ENCODE peak calls at places on chromosome 10, in four cellular contexts. B is astrocyte, H is MM.1S, U is HepG2. V is an unnamed sample.

GRCh38 chr10:4663162-4663992 is 162.6 kb upstream of the AKR1E2 start:
- DNase-seq in B (peak), H (no peak), U (peak), V (peak)

GRCh38 chr10:20674870-20675385 is 222.2 kb downstream of the NEBL start:
- DNase-seq in B (no peak), H (no peak), U (no peak), V (no peak)

GRCh38 chr10:133466683-133467275 is 13.0 kb downstream of the SCART1 start:
- DNase-seq in B (no peak), H (no peak), U (no peak), V (no peak)

GRCh38 chr10:100653238-100653956 is 92.0 kb upstream of the PAX2 start:
- DNase-seq in B (no peak), H (no peak), U (no peak), V (no peak)

GRCh38 chr10:5293691-5294550 is 70.8 kb upstream of the UCN3 start:
- DNase-seq in B (no peak), H (no peak), U (peak), V (peak)

GRCh38 chr10:70380350-70381135 is 1.9 kb downstream of the LRRC20 start:
- DNase-seq in B (no peak), H (no peak), U (no peak), V (no peak)

GRCh38 chr10:126062132-126063032 is 166.0 kb downstream of the FANK1 start:
- DNase-seq in B (peak), H (no peak), U (no peak), V (peak)

GRCh38 chr10:93431361-93431760 is 50.8 kb downstream of the MYOF start:
- DNase-seq in B (no peak), H (no peak), U (no peak), V (no peak)

GRCh38 chr10:86373828-86374227 is 7.2 kb upstream of the GRID1 start:
- DNase-seq in B (no peak), H (no peak), U (no peak), V (no peak)

GRCh38 chr10:72740526-72740925 is 48.6 kb downstream of the MCU start:
- DNase-seq in B (peak), H (no peak), U (peak), V (peak)

GRCh38 chr10:42781893-42782445 is 626 bp upstream of the BMS1 start:
- DNase-seq in B (no peak), H (no peak), U (no peak), V (peak)

GRCh38 chr10:105044902-105045301 is 403.8 kb downstream of the SORCS3 start:
- DNase-seq in B (no peak), H (peak), U (no peak), V (no peak)

GRCh38 chr10:72616716-72617115 is 9.2 kb downstream of the MICU1 start:
- DNase-seq in B (peak), H (no peak), U (no peak), V (no peak)

GRCh38 chr10:114478281-114478680 is 74.0 kb upstream of the AFAP1L2 start:
- DNase-seq in B (no peak), H (no peak), U (no peak), V (no peak)

GRCh38 chr10:43679509-43679908 is 30.8 kb upstream of the ZNF32 start:
- DNase-seq in B (peak), H (no peak), U (no peak), V (peak)

GRCh38 chr10:82252081-82252480 is 377.1 kb downstream of the NRG3 start:
- DNase-seq in B (no peak), H (no peak), U (no peak), V (no peak)

GRCh38 chr10:129343141-129343540 is 123.9 kb upstream of the MGMT start:
- DNase-seq in B (no peak), H (no peak), U (no peak), V (no peak)

GRCh38 chr10:106679314-106679713 is 485.2 kb downstream of the SORCS1 start:
- DNase-seq in B (no peak), H (peak), U (no peak), V (no peak)

GRCh38 chr10:47013469-47014169 is 102.4 kb downstream of the PTPN20 start:
- DNase-seq in B (no peak), H (no peak), U (no peak), V (peak)

GRCh38 chr10:131453772-131454634 is 142.5 kb upstream of the TCERG1L start:
- DNase-seq in B (no peak), H (no peak), U (peak), V (peak)

GRCh38 chr10:102646610-102647432 is 2.5 kb downstream of the TRIM8 start:
- DNase-seq in B (no peak), H (no peak), U (no peak), V (peak)

GRCh38 chr10:111207525-111207924 is 130.7 kb downstream of the ADRA2A start:
- DNase-seq in B (no peak), H (no peak), U (no peak), V (no peak)

GRCh38 chr10:31207636-31208035 is 111.4 kb upstream of the ZEB1 start:
- DNase-seq in B (peak), H (no peak), U (no peak), V (no peak)

GRCh38 chr10:6951771-6952170 is 371.7 kb upstream of the PRKCQ start:
- DNase-seq in B (no peak), H (no peak), U (no peak), V (no peak)

GRCh38 chr10:70587045-70587658 is 15.4 kb downstream of the PRF1 start:
- DNase-seq in B (no peak), H (no peak), U (no peak), V (no peak)

GRCh38 chr10:107952649-107953589 is 788.4 kb upstream of the SORCS1 start:
- DNase-seq in B (no peak), H (no peak), U (no peak), V (no peak)

GRCh38 chr10:32951111-32951510 is 6.9 kb downstream of the ITGB1 start:
- DNase-seq in B (no peak), H (no peak), U (no peak), V (no peak)

GRCh38 chr10:32949221-32949678 is 8.8 kb downstream of the ITGB1 start:
- DNase-seq in B (peak), H (peak), U (no peak), V (peak)

GRCh38 chr10:32952094-32952493 is 5.9 kb downstream of the ITGB1 start:
- DNase-seq in B (no peak), H (no peak), U (no peak), V (no peak)

GRCh38 chr10:32952541-32953276 is 5.3 kb downstream of the ITGB1 start:
- DNase-seq in B (no peak), H (no peak), U (no peak), V (no peak)

GRCh38 chr10:32950457-32951109 is 7.4 kb downstream of the ITGB1 start:
- DNase-seq in B (no peak), H (no peak), U (no peak), V (no peak)
- H3K9ac ChIP-seq in B (peak), H (no peak), U (no peak), V (no peak)

GRCh38 chr10:98031440-98031839 is 1.0 kb upstream of the CRTAC1 start:
- DNase-seq in B (no peak), H (no peak), U (no peak), V (no peak)
- TF ChIP-seq EZH2 in B (no peak), H (no peak), U (no peak), V (no peak)

DNA sequence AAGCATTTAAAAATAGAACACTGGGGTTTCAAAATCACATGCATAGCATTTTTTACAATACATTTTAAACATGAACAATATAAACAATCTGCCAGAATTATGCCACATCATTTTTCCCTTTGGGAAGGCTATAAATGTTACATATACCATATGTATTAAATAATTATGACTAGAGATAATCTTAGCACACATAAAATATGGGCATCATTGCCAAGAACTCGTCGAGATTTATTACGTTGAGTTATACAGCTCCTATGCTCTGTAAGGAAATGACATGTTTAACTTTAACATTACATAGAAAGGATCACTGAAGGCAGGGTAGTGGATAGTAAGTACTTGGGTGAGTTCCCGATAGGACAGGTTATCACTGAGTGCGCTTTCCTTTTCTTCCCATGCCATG is 267.8 kb downstream of the PARD3 start:
- DNase-seq in B (no peak), H (no peak), U (no peak), V (no peak)
- H3K4me3 ChIP-seq in B (no peak), H (no peak), U (no peak), V (no peak)

GRCh38 chr10:32983333-32983909 is 25.4 kb upstream of the ITGB1 start:
- DNase-seq in B (peak), H (no peak), U (peak), V (peak)
- H3K9ac ChIP-seq in B (peak), H (no peak), U (peak), V (peak)

GRCh38 chr10:62163024-62163423 is 105.6 kb downstream of the RTKN2 start:
- DNase-seq in B (no peak), H (no peak), U (no peak), V (no peak)
- TF ChIP-seq EZH2 in B (no peak), H (no peak), U (no peak), V (no peak)

GRCh38 chr10:13991353-13991752 is 339.4 kb downstream of the FRMD4A start:
- DNase-seq in B (no peak), H (no peak), U (no peak), V (no peak)
- H3K4me3 ChIP-seq in B (peak), H (no peak), U (no peak), V (peak)

DNA sequence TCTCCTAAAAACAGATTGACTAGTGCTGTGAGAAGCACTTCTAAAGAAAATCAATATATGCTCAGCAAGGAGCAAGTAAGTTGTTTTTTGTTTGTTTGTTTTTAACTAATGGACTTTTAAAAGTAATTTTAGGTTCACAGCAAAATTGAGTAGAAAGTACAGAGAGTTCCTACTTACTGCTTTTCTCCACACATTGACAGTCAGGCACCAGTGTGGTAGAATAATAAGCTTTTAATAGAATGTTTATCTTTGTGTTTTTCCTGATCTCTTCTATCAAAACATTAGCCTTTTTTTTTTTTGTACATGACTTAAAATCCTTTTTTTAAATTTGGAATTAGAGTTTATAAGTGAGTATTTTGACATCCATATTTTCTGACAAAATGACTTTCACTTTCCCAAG is 28.0 kb downstream of the MINPP1 start:
- DNase-seq in B (no peak), H (no peak), U (no peak), V (no peak)
- H3K9ac ChIP-seq in B (no peak), H (peak), U (no peak), V (no peak)

GRCh38 chr10:22476601-22477364 is 131.5 kb downstream of the SPAG6 start:
- DNase-seq in B (no peak), H (no peak), U (no peak), V (no peak)

GRCh38 chr10:22475857-22476600 is 130.7 kb downstream of the SPAG6 start:
- DNase-seq in B (no peak), H (no peak), U (no peak), V (peak)

GRCh38 chr10:22473459-22473858 is 128.2 kb downstream of the SPAG6 start:
- DNase-seq in B (peak), H (no peak), U (no peak), V (peak)

GRCh38 chr10:22477365-22478287 is 132.3 kb downstream of the SPAG6 start:
- DNase-seq in B (no peak), H (no peak), U (no peak), V (no peak)

DNA sequence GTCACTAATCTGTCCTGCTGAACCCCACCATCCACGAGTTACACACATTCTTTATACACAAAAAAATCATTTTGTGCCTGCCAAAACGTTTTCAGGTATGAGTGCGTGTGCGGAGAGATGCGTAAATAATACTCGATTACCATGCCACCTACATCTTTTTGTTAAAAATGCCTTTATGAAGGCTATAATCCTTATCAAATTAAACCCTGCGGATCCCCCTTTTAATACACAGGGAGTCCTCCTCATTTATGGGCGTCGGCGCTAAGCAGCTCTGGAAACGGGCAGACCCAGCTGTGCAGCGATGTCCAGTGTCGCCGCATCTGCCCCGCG is 130.2 kb downstream of the SPAG6 start:
- DNase-seq in B (no peak), H (no peak), U (no peak), V (no peak)
- TF ChIP-seq EZH2 in B (no peak), H (no peak), U (no peak), V (no peak)

GRCh38 chr10:45376364-45376801 is 2.4 kb downstream of the ALOX5 start:
- DNase-seq in B (no peak), H (no peak), U (no peak), V (no peak)
- H3K4me3 ChIP-seq in B (no peak), H (no peak), U (no peak), V (no peak)

V was measured in GM23248.